ENCODE peak calls at places on chromosomes 2 and 18, in five cellular contexts. K, Q, X, D and S are unnamed samples.

GRCh38 chr2:21924640-21925285 is 801.0 kb downstream of the TDRD15 start:
- DNase-seq in K (no peak), Q (no peak), D (no peak), X (no peak), S (no peak)

GRCh38 chr2:170360546-170361358 is 182.8 kb downstream of the MYO3B start:
- DNase-seq in K (peak), Q (no peak), D (no peak), X (no peak), S (no peak)

GRCh38 chr2:239819974-239820555 is 205.1 kb downstream of the NDUFA10 start:
- DNase-seq in D (peak), K (no peak), X (peak), Q (peak), S (no peak)

GRCh38 chr2:235170016-235170415 is 218.2 kb downstream of the SH3BP4 start:
- DNase-seq in X (no peak), K (no peak), D (no peak), Q (no peak), S (no peak)

GRCh38 chr18:72848534-72849237 is 19.1 kb downstream of the NETO1 start:
- DNase-seq in K (no peak), X (no peak), Q (no peak), D (no peak), S (no peak)

GRCh38 chr2:174138161-174138560 is 110.2 kb downstream of the OLA1 start:
- DNase-seq in X (no peak), Q (no peak), D (no peak), K (no peak), S (no peak)

GRCh38 chr18:76771132-76771824 is 51.1 kb upstream of the ZNF236 start:
- DNase-seq in Q (no peak), K (no peak), X (peak), D (no peak), S (no peak)

GRCh38 chr2:148721520-148721931 is 77.0 kb downstream of the EPC2 start:
- DNase-seq in K (no peak), D (no peak), X (no peak), Q (no peak), S (no peak)

GRCh38 chr2:101420623-101421022 is 33.3 kb upstream of the CREG2 start:
- DNase-seq in X (no peak), Q (no peak), D (no peak), K (no peak), S (no peak)

GRCh38 chr2:180115675-180116074 is 108.6 kb upstream of the CWC22 start:
- DNase-seq in D (no peak), X (no peak), Q (no peak), K (no peak), S (no peak)

GRCh38 chr2:65846984-65847383 is 414.6 kb upstream of the SPRED2 start:
- DNase-seq in Q (no peak), X (no peak), D (peak), K (no peak), S (no peak)

GRCh38 chr18:11005528-11005927 is 143.8 kb downstream of the PIEZO2 start:
- DNase-seq in Q (peak), D (peak), K (peak), X (no peak), S (no peak)

GRCh38 chr2:185790361-185790760 is 51.8 kb downstream of the FSIP2 start:
- DNase-seq in D (no peak), X (no peak), Q (no peak), K (no peak), S (no peak)

GRCh38 chr2:133130548-133131246 is 437.6 kb downstream of the NCKAP5 start:
- DNase-seq in X (no peak), Q (no peak), D (no peak), K (no peak), S (no peak)

GRCh38 chr18:23307567-23308295 is 145.4 kb upstream of the RIOK3 start:
- DNase-seq in Q (no peak), D (no peak), K (peak), X (peak), S (no peak)

GRCh38 chr2:49069829-49070228 is 84.5 kb downstream of the FSHR start:
- DNase-seq in Q (no peak), D (no peak), X (no peak), K (no peak), S (no peak)

GRCh38 chr2:221822416-221822815 is 250.3 kb upstream of the EPHA4 start:
- DNase-seq in K (no peak), Q (no peak), X (no peak), D (no peak), S (no peak)

DNA sequence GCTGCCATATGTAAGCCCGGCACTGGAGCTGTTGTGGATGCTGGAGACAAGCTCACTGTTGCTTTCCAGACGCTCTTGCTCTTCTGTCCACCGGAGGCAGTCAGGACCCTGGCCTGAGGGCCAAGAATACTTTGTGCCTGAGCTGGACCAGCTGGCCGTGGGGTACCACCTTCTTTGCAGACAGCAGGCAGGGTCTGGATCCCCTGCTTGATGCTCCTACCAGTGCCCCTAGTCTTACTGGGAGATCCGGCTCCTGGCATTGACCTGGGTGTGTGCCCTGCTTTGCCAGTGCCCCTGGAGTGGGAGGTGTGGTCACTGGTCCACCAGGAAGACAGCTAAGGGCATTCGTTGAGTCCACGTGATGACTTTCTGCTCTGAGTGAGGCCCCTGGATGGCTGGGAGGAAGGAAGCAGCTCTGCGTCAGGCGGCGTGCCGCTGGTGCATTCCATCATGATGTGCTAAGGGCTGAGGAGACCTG is 59.3 kb downstream of the LRRFIP1 start:
- DNase-seq in X (peak), D (peak), Q (no peak), K (no peak), S (no peak)
- TF ChIP-seq POLR2A in X (no peak), D (no peak), Q (no peak), K (no peak), S (no peak)

DNA sequence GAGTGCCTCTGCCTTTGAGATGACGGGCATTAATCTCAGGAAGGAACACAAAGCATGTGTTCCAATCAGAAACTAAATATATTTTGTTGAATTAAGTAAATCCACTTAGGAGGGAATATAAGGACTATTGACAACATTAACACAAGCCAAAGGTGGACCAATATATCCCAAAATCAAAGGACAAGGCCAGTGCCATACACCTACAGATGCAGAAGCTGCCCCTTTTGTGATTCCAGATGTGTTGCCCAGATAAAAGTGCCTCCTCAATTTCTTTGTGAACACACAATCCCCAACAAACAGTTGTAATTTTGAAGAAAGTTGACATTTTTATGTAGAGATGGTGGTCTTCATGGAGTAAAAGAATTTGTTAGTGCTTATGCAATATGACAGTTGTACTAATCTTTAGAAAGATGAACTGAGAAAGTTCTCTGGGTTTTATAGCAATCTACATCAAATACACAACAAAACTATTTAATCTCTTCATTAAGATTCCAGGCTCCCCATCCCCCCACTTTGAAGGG is 36.8 kb downstream of the PTCD3 start:
- DNase-seq in Q (no peak), X (no peak), D (no peak), K (no peak), S (no peak)
- TF ChIP-seq POLR2A in Q (no peak), X (no peak), D (no peak), K (no peak), S (no peak)

GRCh38 chr2:201118121-201118956 is 2.4 kb downstream of the CFLAR start:
- DNase-seq in Q (peak), D (peak), K (peak), X (peak), S (no peak)

GRCh38 chr2:201114846-201115245 is 1.1 kb upstream of the CFLAR start:
- DNase-seq in Q (no peak), X (no peak), K (no peak), D (no peak), S (no peak)

GRCh38 chr2:201118957-201119848 is 3.2 kb downstream of the CFLAR start:
- DNase-seq in Q (no peak), K (no peak), X (no peak), D (no peak), S (no peak)

GRCh38 chr2:201116115-201116958 is at the start of gene CFLAR:
- DNase-seq in K (peak), Q (peak), D (peak), X (peak), S (no peak)

DNA sequence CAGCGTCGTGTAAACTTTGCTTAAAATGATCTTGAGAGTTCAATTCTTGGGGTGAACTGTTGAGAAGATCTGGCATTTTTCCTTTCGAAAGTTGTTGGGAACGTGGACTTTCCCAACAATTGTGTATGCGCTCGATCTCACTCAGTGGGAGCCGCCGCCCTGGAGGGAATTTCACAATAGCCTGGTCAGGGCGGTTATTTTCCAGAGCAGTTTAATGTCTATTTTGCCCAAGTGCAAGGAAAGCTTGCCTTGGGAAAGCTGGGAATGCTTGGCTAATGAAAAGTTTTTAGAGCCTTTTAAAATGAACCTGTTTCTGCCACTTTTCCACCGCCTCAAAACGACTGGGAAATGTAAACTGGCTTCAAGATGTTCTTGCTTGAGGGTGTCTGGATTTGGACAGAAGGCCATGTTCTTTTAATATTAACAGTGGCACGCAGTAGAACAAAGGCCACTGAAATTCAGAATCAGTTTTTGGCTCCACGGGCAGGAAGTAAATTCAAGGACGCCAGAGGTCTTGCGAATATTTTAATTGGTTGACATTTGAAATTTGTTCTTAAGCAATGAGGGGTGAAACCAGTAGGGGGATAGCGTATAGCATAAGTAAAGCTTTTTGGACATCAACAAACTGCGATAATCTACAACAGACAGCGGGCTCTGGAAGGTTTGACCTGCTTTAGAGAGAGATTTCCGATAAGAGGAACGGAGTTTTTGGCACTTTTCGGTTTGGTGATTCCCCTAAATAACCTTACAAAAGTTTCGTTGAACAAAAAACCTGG is 1.2 kb downstream of the CFLAR start:
- DNase-seq in Q (no peak), K (peak), D (peak), X (peak), S (no peak)
- TF ChIP-seq POLR2A in Q (no peak), K (no peak), D (no peak), X (no peak), S (no peak)

DNA sequence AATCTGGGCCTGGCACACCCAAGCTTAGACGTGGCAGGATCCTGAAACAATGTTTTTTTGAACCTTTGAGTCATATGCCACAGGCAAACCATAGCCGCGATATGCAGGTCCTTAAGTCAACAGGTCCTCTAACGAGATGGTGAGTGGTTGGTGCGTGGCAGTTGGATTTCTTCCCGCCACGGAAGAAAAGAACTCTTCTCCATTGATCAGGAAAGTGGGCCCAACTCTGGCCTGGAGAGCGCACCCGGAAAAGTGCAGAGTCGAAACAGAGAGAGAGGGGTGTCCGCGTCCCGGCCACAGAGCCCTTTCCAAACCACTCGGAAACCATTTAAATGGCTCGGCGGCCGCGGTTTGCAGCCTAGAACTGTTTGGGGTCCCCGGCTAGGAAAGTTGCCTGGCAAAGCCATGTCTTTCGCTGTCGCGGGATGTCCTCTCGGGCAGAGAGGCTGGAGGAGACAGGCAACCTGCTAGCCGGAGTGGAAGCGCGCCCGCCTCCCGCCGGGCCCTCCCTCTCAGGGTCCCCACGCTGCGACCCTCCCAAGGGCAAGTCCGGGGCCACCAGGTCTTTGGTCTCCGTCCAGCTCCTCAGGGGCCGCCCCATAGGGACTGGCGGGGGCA is 777 bp downstream of the GALNT3 start:
- DNase-seq in Q (peak), X (peak), D (no peak), K (peak), S (no peak)
- TF ChIP-seq POLR2A in Q (no peak), X (no peak), D (no peak), K (no peak), S (no peak)

DNA sequence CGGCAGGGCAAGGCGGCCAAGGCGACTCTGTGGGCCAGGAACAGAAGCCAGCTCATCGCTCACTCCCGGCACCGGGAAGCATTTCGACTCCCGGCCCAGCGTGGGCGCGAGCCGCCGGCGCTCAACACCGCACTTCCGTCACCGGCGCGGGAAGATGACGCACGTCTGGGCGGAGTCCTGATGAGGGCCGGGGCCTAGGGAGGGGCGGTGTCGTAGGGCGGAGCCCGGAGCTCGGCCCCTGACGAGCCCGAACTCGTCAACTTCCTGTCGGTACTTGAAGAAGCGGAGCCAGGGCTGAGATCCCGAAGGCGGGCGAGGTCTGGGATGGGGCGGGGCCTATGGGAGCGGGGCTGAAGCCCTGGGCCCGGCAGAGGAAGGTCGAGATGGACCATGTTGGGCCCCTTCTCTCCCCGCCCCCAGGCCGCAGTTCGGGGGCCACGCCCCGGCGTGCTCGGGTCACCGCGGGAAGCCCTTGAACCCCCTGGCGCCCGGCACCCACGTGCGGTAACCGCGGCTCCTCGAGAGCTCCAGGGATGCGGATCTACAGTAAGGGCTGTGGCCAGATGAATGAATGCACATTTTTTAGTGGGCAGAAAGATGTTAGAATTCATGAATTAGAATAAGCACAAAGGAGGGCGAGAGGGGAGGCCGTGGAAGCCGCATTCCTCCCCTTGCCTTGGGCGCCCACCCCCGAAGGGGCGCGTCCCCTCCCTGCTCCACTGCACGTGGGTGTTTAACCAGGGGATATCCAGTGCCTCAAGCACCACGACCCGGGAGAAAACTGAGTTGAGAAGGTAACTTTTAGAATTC is at the start of gene RNASEH1:
- DNase-seq in K (peak), Q (peak), X (peak), D (peak), S (peak)
- TF ChIP-seq POLR2A in K (peak), Q (peak), X (no peak), D (peak), S (peak)

GRCh38 chr18:12702221-12703095 is at the start of the genes CEP76 and PSMG2:
- DNase-seq in Q (peak), X (peak), D (peak), K (peak), S (no peak)
- TF ChIP-seq POLR2A in Q (peak), X (no peak), D (peak), K (peak), S (no peak)

DNA sequence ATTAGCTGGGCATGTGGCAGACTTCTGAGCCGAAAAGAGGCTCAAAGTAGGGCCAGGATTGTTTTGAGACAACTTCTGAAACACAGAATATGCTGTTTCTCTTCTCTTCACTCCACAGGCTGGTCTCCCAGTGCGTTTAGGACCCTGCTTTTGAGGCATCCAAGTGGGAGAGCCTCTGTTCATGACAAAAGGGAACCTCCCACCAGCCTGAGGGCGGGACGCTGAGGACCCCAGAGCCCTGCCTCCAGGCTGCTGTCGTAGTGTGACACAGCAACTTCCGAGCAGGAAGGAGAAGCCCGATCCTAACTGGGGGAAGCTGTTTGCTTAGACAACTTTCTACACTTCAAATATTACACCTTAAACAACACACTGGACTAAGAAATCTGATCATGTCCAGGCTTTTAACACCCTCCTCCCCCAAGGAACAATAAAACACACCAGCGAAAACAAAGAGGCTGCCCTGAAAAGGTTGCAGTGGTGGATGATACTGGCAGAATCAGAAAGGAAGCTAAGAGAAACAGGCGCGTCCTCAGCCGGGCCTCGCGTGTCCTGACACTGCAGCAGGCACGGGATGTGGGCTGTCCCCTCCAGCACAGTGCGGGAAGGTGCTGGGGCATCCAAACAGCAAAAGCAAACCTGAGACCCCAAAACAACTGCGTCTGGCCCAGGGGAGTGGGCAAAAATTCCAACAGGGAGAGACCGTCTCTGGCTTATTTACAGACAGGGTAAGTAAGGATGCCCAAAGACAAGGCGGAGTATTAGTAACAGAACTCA is 9.3 kb downstream of the SERTAD2 start:
- DNase-seq in Q (peak), K (peak), X (peak), D (peak), S (no peak)
- TF ChIP-seq POLR2A in Q (peak), K (peak), X (no peak), D (peak), S (peak)

DNA sequence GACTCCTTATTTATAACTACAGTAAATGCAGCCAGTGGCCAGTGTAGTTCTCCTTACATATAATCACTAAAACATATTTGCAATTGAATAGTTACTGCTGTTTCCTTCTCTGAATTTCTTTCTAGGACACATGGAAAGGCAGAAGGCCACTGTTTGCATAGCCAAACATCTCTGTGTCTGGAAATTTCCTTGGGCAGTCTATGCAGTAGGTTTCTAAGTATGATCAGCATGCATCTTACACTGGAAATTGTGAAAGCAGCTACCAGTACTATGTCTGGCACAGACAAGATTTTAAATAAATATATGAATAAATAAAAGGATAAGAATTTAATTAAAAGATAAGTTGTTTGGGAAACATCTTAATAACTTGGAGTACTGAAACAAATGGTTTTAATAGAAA is 57.3 kb upstream of the COL3A1 start:
- DNase-seq in X (no peak), D (no peak), K (no peak), Q (no peak), S (no peak)
- TF ChIP-seq POLR2A in X (no peak), D (no peak), K (no peak), Q (no peak), S (no peak)